ENCODE peak calls at places on chromosomes 1 and 21, in four cellular contexts. One of them, this sample, is unnamed.

GRCh38 chr1:25952851-25953401 is 44.9 kb downstream of the PAFAH2 start:
- DNase-seq in uterus: no peak
- DNase-seq in heart right ventricle: peak
- DNase-seq in pancreas: no peak
- DNase-seq in this sample: no peak

GRCh38 chr1:171221665-171222591 is 26.4 kb upstream of the FMO1 start:
- DNase-seq in pancreas: no peak
- DNase-seq in heart right ventricle: no peak
- DNase-seq in uterus: no peak
- DNase-seq in this sample: no peak

GRCh38 chr1:217469983-217470382 is 160.9 kb downstream of the GPATCH2 start:
- DNase-seq in uterus: no peak
- DNase-seq in heart right ventricle: no peak
- DNase-seq in pancreas: no peak
- DNase-seq in this sample: no peak

GRCh38 chr1:219088778-219089557 is 84.7 kb upstream of the LYPLAL1 start:
- DNase-seq in uterus: peak
- DNase-seq in heart right ventricle: peak
- DNase-seq in pancreas: no peak
- DNase-seq in this sample: peak

GRCh38 chr21:21084179-21084578 is 86.0 kb downstream of the NCAM2 start:
- DNase-seq in heart right ventricle: no peak
- DNase-seq in pancreas: no peak
- DNase-seq in uterus: no peak
- DNase-seq in this sample: no peak

GRCh38 chr1:230426246-230427101 is at the start of gene PGBD5:
- DNase-seq in uterus: no peak
- DNase-seq in pancreas: peak
- DNase-seq in heart right ventricle: peak
- DNase-seq in this sample: peak

GRCh38 chr1:157431751-157432150 is 120.6 kb downstream of the FCRL5 start:
- DNase-seq in pancreas: no peak
- DNase-seq in uterus: no peak
- DNase-seq in heart right ventricle: no peak
- DNase-seq in this sample: no peak

GRCh38 chr1:100184536-100184935 is 6.5 kb upstream of the LRRC39 start:
- DNase-seq in pancreas: no peak
- DNase-seq in heart right ventricle: no peak
- DNase-seq in uterus: no peak
- DNase-seq in this sample: no peak

GRCh38 chr1:56135864-56136147 is 443.6 kb downstream of the PLPP3 start:
- DNase-seq in uterus: no peak
- DNase-seq in heart right ventricle: no peak
- DNase-seq in pancreas: no peak
- DNase-seq in this sample: no peak

GRCh38 chr1:170685166-170685565 is 21.2 kb downstream of the PRRX1 start:
- DNase-seq in uterus: no peak
- DNase-seq in pancreas: no peak
- DNase-seq in heart right ventricle: no peak
- DNase-seq in this sample: peak

GRCh38 chr1:11058595-11059165 is 1.1 kb downstream of the SRM start:
- DNase-seq in heart right ventricle: no peak
- DNase-seq in uterus: no peak
- DNase-seq in pancreas: peak
- DNase-seq in this sample: no peak

GRCh38 chr1:70503358-70503757 is 92.3 kb downstream of the CTH start:
- DNase-seq in pancreas: no peak
- DNase-seq in uterus: no peak
- DNase-seq in heart right ventricle: no peak
- DNase-seq in this sample: no peak

GRCh38 chr1:27536767-27537166 is 46.8 kb upstream of the WASF2 start:
- DNase-seq in pancreas: peak
- DNase-seq in heart right ventricle: peak
- DNase-seq in uterus: peak
- DNase-seq in this sample: no peak

GRCh38 chr1:155741908-155742307 is 53.0 kb downstream of the DAP3 start:
- DNase-seq in pancreas: no peak
- DNase-seq in uterus: no peak
- DNase-seq in heart right ventricle: no peak
- DNase-seq in this sample: no peak

GRCh38 chr1:176017722-176018121 is 189.4 kb downstream of the COP1 start:
- DNase-seq in heart right ventricle: no peak
- DNase-seq in uterus: no peak
- DNase-seq in pancreas: no peak
- DNase-seq in this sample: no peak

GRCh38 chr1:30899577-30900389 is 8.8 kb downstream of the SDC3 start:
- DNase-seq in heart right ventricle: no peak
- DNase-seq in pancreas: no peak
- DNase-seq in uterus: no peak
- DNase-seq in this sample: no peak

GRCh38 chr1:231919900-231920299 is 293.3 kb downstream of the DISC1 start:
- DNase-seq in heart right ventricle: peak
- DNase-seq in uterus: no peak
- DNase-seq in pancreas: no peak
- DNase-seq in this sample: no peak

GRCh38 chr1:111475706-111476105 is 1.9 kb downstream of the C1orf162 start:
- DNase-seq in uterus: no peak
- DNase-seq in heart right ventricle: no peak
- DNase-seq in pancreas: no peak
- DNase-seq in this sample: no peak

GRCh38 chr1:108523829-108524228 is 36.1 kb upstream of the EEIG2 start:
- DNase-seq in uterus: no peak
- DNase-seq in heart right ventricle: no peak
- DNase-seq in pancreas: no peak
- DNase-seq in this sample: no peak

GRCh38 chr1:171596119-171596518 is 25.9 kb upstream of the MYOCOS start:
- DNase-seq in uterus: no peak
- DNase-seq in pancreas: no peak
- DNase-seq in heart right ventricle: no peak
- DNase-seq in this sample: no peak

GRCh38 chr1:196535727-196536126 is 72.5 kb downstream of the KCNT2 start:
- DNase-seq in pancreas: no peak
- DNase-seq in uterus: no peak
- DNase-seq in heart right ventricle: no peak
- DNase-seq in this sample: no peak

GRCh38 chr1:200129480-200129879 is 102.0 kb downstream of the NR5A2 start:
- DNase-seq in uterus: no peak
- DNase-seq in heart right ventricle: no peak
- DNase-seq in pancreas: no peak
- DNase-seq in this sample: no peak

GRCh38 chr1:220813013-220813412 is 26.3 kb downstream of the MTARC1 start:
- DNase-seq in pancreas: no peak
- DNase-seq in heart right ventricle: no peak
- DNase-seq in uterus: no peak
- DNase-seq in this sample: no peak

GRCh38 chr1:232886304-232886703 is 64.1 kb upstream of the NTPCR start:
- DNase-seq in pancreas: no peak
- DNase-seq in uterus: no peak
- DNase-seq in heart right ventricle: no peak
- DNase-seq in this sample: no peak

GRCh38 chr1:62299426-62300200 is 19.6 kb downstream of the KANK4 start:
- DNase-seq in uterus: no peak
- DNase-seq in pancreas: peak
- DNase-seq in heart right ventricle: peak
- DNase-seq in this sample: no peak

GRCh38 chr1:27163093-27163492 is 8.2 kb upstream of the SLC9A1 start:
- DNase-seq in heart right ventricle: no peak
- DNase-seq in uterus: no peak
- DNase-seq in pancreas: no peak
- DNase-seq in this sample: no peak

GRCh38 chr1:25703041-25703440 is 86.5 kb downstream of the MAN1C1 start:
- DNase-seq in heart right ventricle: no peak
- DNase-seq in pancreas: no peak
- DNase-seq in uterus: no peak
- DNase-seq in this sample: no peak

GRCh38 chr1:15923241-15923640 is 52.7 kb downstream of the ZBTB17 start:
- DNase-seq in pancreas: no peak
- DNase-seq in heart right ventricle: no peak
- DNase-seq in uterus: no peak
- DNase-seq in this sample: no peak

DNA sequence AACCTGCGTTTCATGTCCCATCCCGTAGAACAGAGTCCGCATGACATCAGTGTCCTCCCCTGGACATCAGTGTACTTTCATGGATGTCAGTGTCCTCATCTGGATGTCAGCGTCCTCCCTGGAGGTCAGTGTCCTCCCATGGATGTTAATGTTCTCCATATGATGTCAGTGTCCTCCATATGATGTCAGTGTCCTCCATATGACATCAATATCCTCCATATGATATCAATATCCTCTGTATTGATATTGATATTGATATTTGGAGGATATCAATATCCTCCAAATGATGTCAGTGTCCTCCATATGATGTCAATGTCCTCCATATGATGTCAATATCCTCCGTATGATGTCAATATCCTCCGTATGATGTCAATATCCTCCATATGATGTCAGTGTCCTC is 284.9 kb downstream of the AJAP1 start:
- DNase-seq in heart right ventricle: no peak
- DNase-seq in pancreas: no peak
- DNase-seq in uterus: no peak
- DNase-seq in this sample: no peak
- H3K4me3 ChIP-seq in heart right ventricle: no peak
- H3K4me3 ChIP-seq in pancreas: no peak
- H3K4me3 ChIP-seq in uterus: no peak
- H3K4me3 ChIP-seq in this sample: no peak

GRCh38 chr21:34196996-34197395 is 123.6 kb downstream of the MRPS6 start:
- DNase-seq in pancreas: no peak
- DNase-seq in heart right ventricle: no peak
- DNase-seq in uterus: no peak
- DNase-seq in this sample: no peak
- TF ChIP-seq CTCF in pancreas: no peak
- TF ChIP-seq CTCF in heart right ventricle: no peak
- TF ChIP-seq CTCF in uterus: no peak
- TF ChIP-seq CTCF in this sample: no peak

GRCh38 chr21:43824250-43824882 is 35.0 kb downstream of the RRP1 start:
- DNase-seq in heart right ventricle: no peak
- DNase-seq in uterus: no peak
- DNase-seq in pancreas: no peak
- DNase-seq in this sample: peak
- H3K27ac ChIP-seq in heart right ventricle: no peak
- H3K27ac ChIP-seq in uterus: no peak
- H3K27ac ChIP-seq in pancreas: no peak
- H3K27ac ChIP-seq in this sample: peak

GRCh38 chr21:33070921-33071877 is 1.3 kb downstream of the OLIG1 start:
- DNase-seq in heart right ventricle: no peak
- DNase-seq in uterus: no peak
- DNase-seq in pancreas: no peak
- DNase-seq in this sample: no peak
- H3K4me3 ChIP-seq in heart right ventricle: peak
- H3K4me3 ChIP-seq in uterus: no peak
- H3K4me3 ChIP-seq in pancreas: no peak
- H3K4me3 ChIP-seq in this sample: peak

GRCh38 chr1:21468597-21468996 is 28.7 kb downstream of the NBPF3 start:
- DNase-seq in uterus: no peak
- DNase-seq in heart right ventricle: no peak
- DNase-seq in pancreas: no peak
- DNase-seq in this sample: no peak
- TF ChIP-seq CTCF in uterus: no peak
- TF ChIP-seq CTCF in heart right ventricle: peak
- TF ChIP-seq CTCF in pancreas: no peak
- TF ChIP-seq CTCF in this sample: no peak

GRCh38 chr21:39120876-39121599 is 62.2 kb downstream of the PSMG1 start:
- DNase-seq in pancreas: no peak
- DNase-seq in uterus: no peak
- DNase-seq in heart right ventricle: no peak
- DNase-seq in this sample: no peak

GRCh38 chr21:39118061-39118460 is 65.2 kb downstream of the PSMG1 start:
- DNase-seq in heart right ventricle: no peak
- DNase-seq in uterus: no peak
- DNase-seq in pancreas: no peak
- DNase-seq in this sample: no peak

GRCh38 chr21:39121600-39122355 is 61.5 kb downstream of the PSMG1 start:
- DNase-seq in heart right ventricle: no peak
- DNase-seq in pancreas: no peak
- DNase-seq in uterus: no peak
- DNase-seq in this sample: no peak

GRCh38 chr21:39118604-39119215 is 64.5 kb downstream of the PSMG1 start:
- DNase-seq in pancreas: no peak
- DNase-seq in heart right ventricle: no peak
- DNase-seq in uterus: no peak
- DNase-seq in this sample: no peak

GRCh38 chr21:39119696-39120290 is 63.5 kb downstream of the PSMG1 start:
- DNase-seq in uterus: no peak
- DNase-seq in heart right ventricle: no peak
- DNase-seq in pancreas: no peak
- DNase-seq in this sample: no peak
- H3K27ac ChIP-seq in uterus: no peak
- H3K27ac ChIP-seq in heart right ventricle: no peak
- H3K27ac ChIP-seq in pancreas: no peak
- H3K27ac ChIP-seq in this sample: no peak

GRCh38 chr1:58592521-58593134 is 15.6 kb upstream of the TACSTD2 start:
- DNase-seq in pancreas: peak
- DNase-seq in heart right ventricle: peak
- DNase-seq in uterus: peak
- DNase-seq in this sample: no peak
- H3K4me3 ChIP-seq in pancreas: no peak
- H3K4me3 ChIP-seq in heart right ventricle: no peak
- H3K4me3 ChIP-seq in uterus: no peak
- H3K4me3 ChIP-seq in this sample: no peak

GRCh38 chr21:28132713-28133112 is 860.0 kb downstream of the LTN1 start:
- DNase-seq in pancreas: no peak
- DNase-seq in heart right ventricle: no peak
- DNase-seq in uterus: no peak
- DNase-seq in this sample: no peak
- TF ChIP-seq CTCF in pancreas: no peak
- TF ChIP-seq CTCF in heart right ventricle: no peak
- TF ChIP-seq CTCF in uterus: no peak
- TF ChIP-seq CTCF in this sample: no peak

This sample was measured in gastrocnemius medialis.